ENCODE peak calls at places on chromosomes 3 and 15, in seven cellular contexts. One of them, this sample, is unnamed.

GRCh38 chr3:81406318-81406717 is 355.1 kb downstream of the GBE1 start:
- DNase-seq in stimulated activated CD4-positive, alpha-beta T cell treated with anti-CD3 and anti-CD28 coated beads, Interleukin-15, amount 100 ng/mL, for 1 hour: no peak
- DNase-seq in ureter: no peak
- DNase-seq in neural progenitor cell: no peak
- DNase-seq in activated naive CD4-positive, alpha-beta T cell: no peak
- DNase-seq in colonic mucosa: no peak
- DNase-seq in fibroblast of lung: no peak
- DNase-seq in this sample: no peak

GRCh38 chr3:101513419-101513986 is 491 bp upstream of the SENP7 start:
- DNase-seq in colonic mucosa: no peak
- DNase-seq in activated naive CD4-positive, alpha-beta T cell: no peak
- DNase-seq in stimulated activated CD4-positive, alpha-beta T cell treated with anti-CD3 and anti-CD28 coated beads, Interleukin-15, amount 100 ng/mL, for 1 hour: no peak
- DNase-seq in ureter: no peak
- DNase-seq in neural progenitor cell: no peak
- DNase-seq in fibroblast of lung: no peak
- DNase-seq in this sample: no peak

GRCh38 chr3:172476339-172476738 is 28.1 kb upstream of the GHSR start:
- DNase-seq in ureter: no peak
- DNase-seq in neural progenitor cell: no peak
- DNase-seq in stimulated activated CD4-positive, alpha-beta T cell treated with anti-CD3 and anti-CD28 coated beads, Interleukin-15, amount 100 ng/mL, for 1 hour: no peak
- DNase-seq in colonic mucosa: no peak
- DNase-seq in fibroblast of lung: no peak
- DNase-seq in activated naive CD4-positive, alpha-beta T cell: no peak
- DNase-seq in this sample: no peak

GRCh38 chr3:124700880-124701684 is 29.2 kb upstream of the UMPS start:
- DNase-seq in activated naive CD4-positive, alpha-beta T cell: no peak
- DNase-seq in ureter: no peak
- DNase-seq in fibroblast of lung: peak
- DNase-seq in colonic mucosa: no peak
- DNase-seq in stimulated activated CD4-positive, alpha-beta T cell treated with anti-CD3 and anti-CD28 coated beads, Interleukin-15, amount 100 ng/mL, for 1 hour: no peak
- DNase-seq in neural progenitor cell: peak
- DNase-seq in this sample: no peak

GRCh38 chr3:111218615-111219014 is 147.0 kb downstream of the NECTIN3 start:
- DNase-seq in activated naive CD4-positive, alpha-beta T cell: no peak
- DNase-seq in colonic mucosa: no peak
- DNase-seq in neural progenitor cell: no peak
- DNase-seq in stimulated activated CD4-positive, alpha-beta T cell treated with anti-CD3 and anti-CD28 coated beads, Interleukin-15, amount 100 ng/mL, for 1 hour: no peak
- DNase-seq in fibroblast of lung: no peak
- DNase-seq in ureter: no peak
- DNase-seq in this sample: no peak

GRCh38 chr3:134419214-134419965 is 45.1 kb upstream of the AMOTL2 start:
- DNase-seq in activated naive CD4-positive, alpha-beta T cell: no peak
- DNase-seq in ureter: no peak
- DNase-seq in neural progenitor cell: no peak
- DNase-seq in colonic mucosa: no peak
- DNase-seq in stimulated activated CD4-positive, alpha-beta T cell treated with anti-CD3 and anti-CD28 coated beads, Interleukin-15, amount 100 ng/mL, for 1 hour: no peak
- DNase-seq in fibroblast of lung: no peak
- DNase-seq in this sample: no peak

GRCh38 chr3:58623478-58623877 is 43.1 kb downstream of the FAM3D start:
- DNase-seq in colonic mucosa: no peak
- DNase-seq in stimulated activated CD4-positive, alpha-beta T cell treated with anti-CD3 and anti-CD28 coated beads, Interleukin-15, amount 100 ng/mL, for 1 hour: no peak
- DNase-seq in activated naive CD4-positive, alpha-beta T cell: no peak
- DNase-seq in ureter: no peak
- DNase-seq in fibroblast of lung: no peak
- DNase-seq in neural progenitor cell: no peak
- DNase-seq in this sample: no peak

GRCh38 chr15:81950841-81951414 is 94.9 kb downstream of the MEX3B start:
- DNase-seq in neural progenitor cell: no peak
- DNase-seq in activated naive CD4-positive, alpha-beta T cell: no peak
- DNase-seq in ureter: no peak
- DNase-seq in colonic mucosa: no peak
- DNase-seq in stimulated activated CD4-positive, alpha-beta T cell treated with anti-CD3 and anti-CD28 coated beads, Interleukin-15, amount 100 ng/mL, for 1 hour: no peak
- DNase-seq in fibroblast of lung: peak
- DNase-seq in this sample: no peak

GRCh38 chr15:64232400-64232799 is 69.6 kb upstream of the PPIB start:
- DNase-seq in fibroblast of lung: peak
- DNase-seq in colonic mucosa: no peak
- DNase-seq in neural progenitor cell: no peak
- DNase-seq in activated naive CD4-positive, alpha-beta T cell: no peak
- DNase-seq in ureter: no peak
- DNase-seq in stimulated activated CD4-positive, alpha-beta T cell treated with anti-CD3 and anti-CD28 coated beads, Interleukin-15, amount 100 ng/mL, for 1 hour: no peak
- DNase-seq in this sample: no peak

GRCh38 chr3:72665701-72666443 is 182.4 kb downstream of the SHQ1 start:
- DNase-seq in colonic mucosa: peak
- DNase-seq in fibroblast of lung: no peak
- DNase-seq in ureter: no peak
- DNase-seq in stimulated activated CD4-positive, alpha-beta T cell treated with anti-CD3 and anti-CD28 coated beads, Interleukin-15, amount 100 ng/mL, for 1 hour: peak
- DNase-seq in activated naive CD4-positive, alpha-beta T cell: peak
- DNase-seq in neural progenitor cell: peak
- DNase-seq in this sample: peak

GRCh38 chr3:97934980-97935695 is 37.1 kb downstream of the RIOX2 start:
- DNase-seq in ureter: no peak
- DNase-seq in stimulated activated CD4-positive, alpha-beta T cell treated with anti-CD3 and anti-CD28 coated beads, Interleukin-15, amount 100 ng/mL, for 1 hour: no peak
- DNase-seq in activated naive CD4-positive, alpha-beta T cell: no peak
- DNase-seq in colonic mucosa: no peak
- DNase-seq in neural progenitor cell: no peak
- DNase-seq in fibroblast of lung: no peak
- DNase-seq in this sample: no peak

GRCh38 chr3:173025941-173026340 is 115.1 kb downstream of the SPATA16 start:
- DNase-seq in fibroblast of lung: no peak
- DNase-seq in neural progenitor cell: no peak
- DNase-seq in stimulated activated CD4-positive, alpha-beta T cell treated with anti-CD3 and anti-CD28 coated beads, Interleukin-15, amount 100 ng/mL, for 1 hour: no peak
- DNase-seq in colonic mucosa: no peak
- DNase-seq in activated naive CD4-positive, alpha-beta T cell: no peak
- DNase-seq in ureter: no peak
- DNase-seq in this sample: no peak

GRCh38 chr15:84633311-84634227 is 20.5 kb downstream of the WDR73 start:
- DNase-seq in neural progenitor cell: peak
- DNase-seq in ureter: peak
- DNase-seq in fibroblast of lung: peak
- DNase-seq in activated naive CD4-positive, alpha-beta T cell: peak
- DNase-seq in stimulated activated CD4-positive, alpha-beta T cell treated with anti-CD3 and anti-CD28 coated beads, Interleukin-15, amount 100 ng/mL, for 1 hour: peak
- DNase-seq in colonic mucosa: peak
- DNase-seq in this sample: peak

GRCh38 chr3:5122741-5123706 is 932 bp downstream of the ARL8B start:
- DNase-seq in activated naive CD4-positive, alpha-beta T cell: no peak
- DNase-seq in fibroblast of lung: peak
- DNase-seq in stimulated activated CD4-positive, alpha-beta T cell treated with anti-CD3 and anti-CD28 coated beads, Interleukin-15, amount 100 ng/mL, for 1 hour: no peak
- DNase-seq in neural progenitor cell: peak
- DNase-seq in colonic mucosa: peak
- DNase-seq in ureter: no peak
- DNase-seq in this sample: peak

GRCh38 chr3:134376786-134377431 is 2.7 kb upstream of the AMOTL2 start:
- DNase-seq in stimulated activated CD4-positive, alpha-beta T cell treated with anti-CD3 and anti-CD28 coated beads, Interleukin-15, amount 100 ng/mL, for 1 hour: no peak
- DNase-seq in colonic mucosa: peak
- DNase-seq in ureter: no peak
- DNase-seq in activated naive CD4-positive, alpha-beta T cell: no peak
- DNase-seq in fibroblast of lung: no peak
- DNase-seq in neural progenitor cell: no peak
- DNase-seq in this sample: no peak

GRCh38 chr3:134795776-134796312 is 784 bp downstream of the EPHB1 start:
- DNase-seq in colonic mucosa: no peak
- DNase-seq in stimulated activated CD4-positive, alpha-beta T cell treated with anti-CD3 and anti-CD28 coated beads, Interleukin-15, amount 100 ng/mL, for 1 hour: no peak
- DNase-seq in activated naive CD4-positive, alpha-beta T cell: no peak
- DNase-seq in neural progenitor cell: peak
- DNase-seq in fibroblast of lung: peak
- DNase-seq in ureter: no peak
- DNase-seq in this sample: no peak

GRCh38 chr15:40445411-40446055 is 4.8 kb downstream of the BAHD1 start:
- DNase-seq in activated naive CD4-positive, alpha-beta T cell: no peak
- DNase-seq in ureter: no peak
- DNase-seq in stimulated activated CD4-positive, alpha-beta T cell treated with anti-CD3 and anti-CD28 coated beads, Interleukin-15, amount 100 ng/mL, for 1 hour: no peak
- DNase-seq in fibroblast of lung: peak
- DNase-seq in neural progenitor cell: no peak
- DNase-seq in colonic mucosa: no peak
- DNase-seq in this sample: no peak

This sample was measured in effector memory CD8-positive, alpha-beta T cell.